ENCODE peak calls at places on chromosome 6, in ten cellular contexts. H is hepatocyte, Q is HepG2, B is GM12865, C is PC-9, Y is psoas muscle, U is fibroblast of mammary gland, G is colonic mucosa, E is epithelial cell of esophagus, S is astrocyte of the spinal cord. L is an unnamed sample.
A peak's percentile ranks its signal among the peaks of the same experiment; 100 is the strongest.

GRCh38 chr6:112235956-112236355 is 18.4 kb downstream of the LAMA4 start:
- DNase-seq in H (no peak), Q (no peak), B (peak; percentile 5), C (no peak), Y (no peak), U (peak; percentile 99), G (no peak), E (peak; percentile 33), S (peak; percentile 74), L (no peak)

GRCh38 chr6:43173496-43174262 is 2.6 kb downstream of the SRF start:
- DNase-seq in H (no peak), Q (no peak), B (peak; percentile 6), C (no peak), Y (no peak), U (no peak), G (peak; percentile 28), E (peak; percentile 26), S (no peak), L (no peak)

GRCh38 chr6:168815229-168815628 is 374.2 kb downstream of the SMOC2 start:
- DNase-seq in H (no peak), Q (no peak), B (no peak), C (no peak), Y (no peak), U (no peak), G (no peak), E (no peak), S (no peak), L (no peak)

GRCh38 chr6:5472583-5472982 is 211.3 kb downstream of the FARS2 start:
- DNase-seq in H (no peak), Q (no peak), B (no peak), C (no peak), Y (no peak), U (no peak), G (no peak), E (no peak), S (no peak), L (no peak)

GRCh38 chr6:11398451-11399326 is 138.9 kb upstream of the TMEM170B start:
- DNase-seq in H (peak; percentile 50), Q (peak; percentile 97), B (no peak), C (no peak), Y (no peak), U (peak; percentile 35), G (peak; percentile 59), E (no peak), S (no peak), L (no peak)

GRCh38 chr6:114611696-114612095 is 268.9 kb upstream of the HS3ST5 start:
- DNase-seq in H (no peak), Q (no peak), B (no peak), C (peak; percentile 38), Y (no peak), U (no peak), G (no peak), E (no peak), S (no peak), L (no peak)

GRCh38 chr6:109695468-109695867 is 4.4 kb downstream of the FIG4 start:
- DNase-seq in H (no peak), Q (peak; percentile 41), B (peak; percentile 41), C (no peak), Y (no peak), U (no peak), G (no peak), E (peak; percentile 40), S (no peak), L (no peak)

GRCh38 chr6:36962874-36963273 is 8.3 kb downstream of the PI16 start:
- DNase-seq in H (peak; percentile 55), Q (no peak), B (peak; percentile 81), C (no peak), Y (peak; percentile 83), U (peak; percentile 28), G (peak; percentile 64), E (peak; percentile 38), S (no peak), L (peak; percentile 69)

GRCh38 chr6:35786810-35787209 is 6.0 kb downstream of the CLPSL1 start:
- DNase-seq in H (no peak), Q (no peak), B (no peak), C (no peak), Y (no peak), U (no peak), G (no peak), E (no peak), S (no peak), L (no peak)

GRCh38 chr6:96001891-96002575 is 13.7 kb upstream of the FUT9 start:
- DNase-seq in H (no peak), Q (no peak), B (no peak), C (no peak), Y (peak; percentile 36), U (no peak), G (no peak), E (no peak), S (no peak), L (no peak)

GRCh38 chr6:42093582-42094329 is 43.4 kb downstream of the TAF8 start:
- DNase-seq in H (peak; percentile 42), Q (peak; percentile 64), B (no peak), C (peak; percentile 50), Y (no peak), U (no peak), G (peak; percentile 45), E (peak; percentile 47), S (no peak), L (peak; percentile 43)

GRCh38 chr6:42099340-42100028 is 42.9 kb downstream of the C6orf132 start:
- DNase-seq in H (peak; percentile 59), Q (peak; percentile 39), B (no peak), C (peak; percentile 86), Y (no peak), U (peak; percentile 85), G (peak; percentile 89), E (peak; percentile 90), S (peak; percentile 64), L (no peak)

GRCh38 chr6:42095066-42095465 is 44.7 kb downstream of the TAF8 start:
- DNase-seq in H (no peak), Q (no peak), B (no peak), C (peak; percentile 60), Y (no peak), U (no peak), G (no peak), E (peak; percentile 40), S (no peak), L (no peak)

GRCh38 chr6:42091718-42092023 is 41.3 kb downstream of the TAF8 start:
- DNase-seq in H (no peak), Q (no peak), B (no peak), C (peak; percentile 70), Y (no peak), U (no peak), G (no peak), E (no peak), S (no peak), L (no peak)

DNA sequence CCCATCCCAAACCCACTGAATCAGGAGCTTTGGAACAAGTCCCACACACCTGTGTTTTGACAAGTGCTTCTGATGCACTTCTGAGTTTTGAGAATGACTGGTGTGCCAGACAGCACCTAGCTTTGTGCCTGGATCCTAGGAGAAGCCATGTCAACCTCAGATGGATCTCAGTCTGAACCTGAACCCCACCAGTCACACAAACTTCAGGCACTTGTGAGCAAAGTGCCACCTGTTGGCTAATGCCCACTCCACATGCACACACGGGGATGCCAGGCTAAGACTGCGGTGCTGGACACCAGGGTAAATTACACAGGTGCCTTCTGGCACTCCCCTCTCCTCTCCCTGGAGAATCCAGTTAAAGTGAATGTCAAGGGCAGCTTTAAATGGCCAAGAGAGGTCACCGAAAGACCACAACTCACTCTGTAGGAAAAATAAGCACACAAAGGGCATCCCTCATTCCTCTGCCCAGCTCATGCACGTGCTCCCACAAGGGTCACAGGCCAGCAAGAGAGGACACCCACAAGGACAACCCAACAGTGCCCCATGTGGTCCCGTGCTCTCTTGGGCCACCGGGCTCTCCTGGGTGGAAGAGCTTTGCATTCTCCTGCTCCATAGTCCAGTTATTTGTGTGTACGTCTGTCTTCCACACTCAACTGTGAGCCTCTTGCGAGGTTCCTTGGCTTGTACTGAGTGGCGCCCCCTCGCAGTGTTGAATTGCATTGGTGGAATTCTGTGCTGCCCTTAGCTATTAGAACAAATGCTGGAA is 45.6 kb downstream of the TAF8 start:
- DNase-seq in H (no peak), Q (peak; percentile 74), B (no peak), C (no peak), Y (peak; percentile 21), U (no peak), G (no peak), E (no peak), S (no peak), L (no peak)
- TF ChIP-seq CTCF in H (no peak), Q (peak; percentile 75), B (no peak), C (no peak), Y (no peak), U (no peak), G (no peak), E (peak; percentile 6), S (peak; percentile 27), L (no peak)

GRCh38 chr6:148885920-148886845 is 139.4 kb downstream of the UST start:
- DNase-seq in H (no peak), Q (no peak), B (no peak), C (no peak), Y (no peak), U (no peak), G (no peak), E (peak; percentile 92), S (peak; percentile 26), L (no peak)
- H3K4me3 ChIP-seq in H (no peak overlapping the region), Q (no peak overlapping the region), B (no peak overlapping the region), C (no peak overlapping the region), Y (no peak overlapping the region), U (no peak overlapping the region), G (no peak overlapping the region), E (peak overlapping the region; percentile 4), S (no peak overlapping the region), L (no peak overlapping the region)

DNA sequence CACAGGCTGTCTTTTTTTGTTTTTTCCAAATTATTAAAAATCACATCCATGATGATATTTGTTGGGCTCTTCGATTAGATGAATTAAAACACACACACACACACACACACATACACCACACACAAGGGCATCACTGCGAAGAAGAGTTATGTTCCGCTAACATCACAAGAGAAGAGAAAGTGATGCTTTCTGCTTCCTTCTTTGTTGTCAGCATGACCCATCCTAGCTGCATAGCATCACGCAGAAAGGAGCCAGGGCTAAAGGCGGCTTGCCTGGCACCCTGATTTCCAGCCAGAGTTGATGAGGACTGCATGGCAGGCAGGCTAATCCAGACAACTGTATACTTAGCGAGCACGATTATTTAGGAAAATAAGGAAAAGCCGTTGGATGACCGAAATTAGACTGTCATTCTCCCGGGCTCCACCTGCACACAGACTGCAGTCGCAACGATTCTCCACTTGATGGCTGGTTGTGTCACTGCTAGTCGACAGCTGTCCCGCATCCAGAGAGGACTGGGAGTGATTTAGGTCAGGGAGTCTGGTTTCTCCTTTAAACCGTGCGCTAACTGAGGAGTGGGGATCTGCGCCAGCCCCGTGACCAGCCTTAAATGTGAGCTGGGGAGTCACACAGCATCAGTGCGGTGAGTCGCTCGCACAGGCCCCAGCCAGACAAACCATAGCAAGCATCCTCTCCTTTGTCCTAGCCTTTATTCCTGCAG is 70.6 kb upstream of the SOX4 start:
- DNase-seq in H (no peak), Q (no peak), B (no peak), C (no peak), Y (no peak), U (no peak), G (no peak), E (no peak), S (no peak), L (no peak)
- TF ChIP-seq CTCF in H (no peak), Q (peak; percentile 14), B (no peak), C (no peak), Y (peak; percentile 26), U (no peak), G (no peak), E (peak; percentile 9), S (peak; percentile 26), L (no peak)

DNA sequence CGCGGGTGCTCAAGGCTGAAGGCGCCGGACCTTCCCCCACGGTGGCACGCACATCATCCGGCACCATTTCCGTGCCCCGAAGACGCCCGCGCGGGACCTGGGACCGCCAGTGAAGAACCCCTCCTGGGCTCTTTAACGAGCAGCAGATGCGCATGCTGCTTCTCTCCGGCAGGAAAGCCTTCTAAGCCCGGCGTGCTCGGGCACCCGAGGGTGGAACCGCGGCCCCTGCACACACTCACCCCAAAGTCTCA is 220 bp downstream of the FOXQ1 start:
- DNase-seq in H (no peak), Q (no peak), B (no peak), C (no peak), Y (no peak), U (no peak), G (no peak), E (peak; percentile 46), S (no peak), L (no peak)
- H3K4me3 ChIP-seq in H (peak overlapping the region; percentile 25), Q (peak overlapping the region; percentile 99), B (no peak overlapping the region), C (peak overlapping the region; percentile 69), Y (peak overlapping the region; percentile 63), U (no peak overlapping the region), G (peak overlapping the region; percentile 40), E (peak overlapping the region; percentile 90), S (peak overlapping the region; percentile 34), L (peak overlapping the region; percentile 18)

L was measured in heart right ventricle.